ENCODE peak calls at places on chromosomes 2 and 18, in five cellular contexts. U, Q, Y, B and P are unnamed samples.

GRCh38 chr2:83596592-83597339 is 862.3 kb downstream of the SUCLG1 start:
- DNase-seq in U (no peak), Q (no peak), Y (peak), B (no peak), P (no peak)

GRCh38 chr2:233953106-233953801 is 36.1 kb downstream of the TRPM8 start:
- DNase-seq in U (no peak), Q (no peak), Y (no peak), B (no peak), P (no peak)

GRCh38 chr2:86047575-86048382 is 57.9 kb downstream of the POLR1A start:
- DNase-seq in U (no peak), Q (no peak), Y (no peak), B (no peak), P (no peak)

GRCh38 chr2:62478093-62478580 is 27.9 kb downstream of the TMEM17 start:
- DNase-seq in U (no peak), Q (no peak), Y (no peak), B (peak), P (no peak)

GRCh38 chr2:171515672-171516298 is 6.5 kb upstream of the CYBRD1 start:
- DNase-seq in U (peak), Q (no peak), Y (no peak), B (peak), P (no peak)

GRCh38 chr2:383888-384287 is 96.0 kb upstream of the ALKAL2 start:
- DNase-seq in U (no peak), Q (no peak), Y (no peak), B (no peak), P (no peak)

GRCh38 chr2:150234787-150235512 is 252.5 kb downstream of the RND3 start:
- DNase-seq in U (peak), Q (no peak), Y (peak), B (peak), P (no peak)

GRCh38 chr2:49616800-49617199 is 462.5 kb upstream of the FSHR start:
- DNase-seq in U (peak), Q (no peak), Y (no peak), B (no peak), P (peak)

GRCh38 chr18:58303363-58303762 is 259.3 kb downstream of the NEDD4L start:
- DNase-seq in U (no peak), Q (no peak), Y (no peak), B (no peak), P (no peak)

GRCh38 chr2:153770359-153770991 is 101.2 kb upstream of the GALNT13 start:
- DNase-seq in U (no peak), Q (no peak), Y (no peak), B (no peak), P (no peak)

GRCh38 chr2:196427996-196428634 is 211.4 kb upstream of the CCDC150 start:
- DNase-seq in U (no peak), Q (no peak), Y (no peak), B (no peak), P (no peak)

GRCh38 chr18:24659837-24660720 is 199.6 kb downstream of the HRH4 start:
- DNase-seq in U (no peak), Q (no peak), Y (no peak), B (peak), P (no peak)

GRCh38 chr2:159227467-159227866 is 59.0 kb downstream of the WDSUB1 start:
- DNase-seq in U (no peak), Q (no peak), Y (no peak), B (no peak), P (no peak)

GRCh38 chr2:42761554-42761953 is 2.4 kb downstream of the OXER1 start:
- DNase-seq in U (no peak), Q (no peak), Y (no peak), B (no peak), P (no peak)

GRCh38 chr2:4914551-4914950 is 777.6 kb upstream of the SOX11 start:
- DNase-seq in U (peak), Q (no peak), Y (no peak), B (no peak), P (peak)

GRCh38 chr18:78101091-78101490 is 851.4 kb downstream of the GALR1 start:
- DNase-seq in U (no peak), Q (no peak), Y (no peak), B (no peak), P (no peak)

GRCh38 chr2:69724540-69725159 is 17.3 kb upstream of the ANXA4 start:
- DNase-seq in U (peak), Q (peak), Y (no peak), B (peak), P (no peak)

GRCh38 chr18:32896781-32897547 is 124.1 kb upstream of the KLHL14 start:
- DNase-seq in U (no peak), Q (no peak), Y (no peak), B (no peak), P (no peak)

DNA sequence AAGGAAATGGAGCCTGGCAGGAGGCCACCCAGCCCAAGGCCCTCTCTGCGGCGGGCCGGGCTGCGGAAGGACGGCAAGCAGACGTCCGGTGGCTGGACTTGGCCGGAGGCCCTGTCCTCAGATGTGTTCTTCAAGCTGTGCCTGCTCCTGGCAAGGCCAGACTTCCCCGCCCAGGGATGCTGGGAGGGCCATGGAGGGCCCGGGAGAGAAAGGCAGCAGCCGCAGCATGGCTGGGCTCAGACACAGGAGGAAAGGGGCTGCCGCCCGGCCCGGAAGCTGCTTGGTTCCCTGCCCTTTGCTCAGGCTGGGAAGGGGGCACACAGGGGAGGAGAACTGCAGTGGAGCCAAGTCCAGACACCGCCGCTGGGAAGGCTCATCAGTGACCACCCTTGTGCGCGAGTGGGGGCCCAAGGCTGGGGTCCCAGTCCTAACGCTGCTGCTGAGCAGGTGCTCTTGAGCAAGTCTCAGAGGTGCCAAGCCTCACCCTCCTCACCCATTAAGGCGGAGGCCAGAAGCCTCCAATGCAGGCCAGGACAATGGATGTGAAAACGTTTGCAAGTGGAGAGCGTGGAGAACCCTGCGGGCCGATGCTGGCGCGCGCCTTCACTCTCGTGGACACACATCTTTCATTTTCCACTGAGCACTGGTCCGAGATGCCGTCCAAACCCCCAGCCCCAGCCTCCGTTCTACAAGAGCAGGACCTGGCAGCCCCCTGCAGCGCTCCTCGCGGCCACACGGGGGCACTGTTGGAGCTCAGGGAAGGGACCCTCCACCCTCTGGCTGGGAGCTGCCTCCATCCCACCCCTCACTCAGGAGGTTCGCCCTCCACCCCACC is 7.9 kb downstream of the CROCC2 start:
- DNase-seq in U (peak), Q (peak), Y (no peak), B (peak), P (no peak)
- TF ChIP-seq CTCF in U (peak), Q (peak), Y (peak), B (peak), P (peak)

DNA sequence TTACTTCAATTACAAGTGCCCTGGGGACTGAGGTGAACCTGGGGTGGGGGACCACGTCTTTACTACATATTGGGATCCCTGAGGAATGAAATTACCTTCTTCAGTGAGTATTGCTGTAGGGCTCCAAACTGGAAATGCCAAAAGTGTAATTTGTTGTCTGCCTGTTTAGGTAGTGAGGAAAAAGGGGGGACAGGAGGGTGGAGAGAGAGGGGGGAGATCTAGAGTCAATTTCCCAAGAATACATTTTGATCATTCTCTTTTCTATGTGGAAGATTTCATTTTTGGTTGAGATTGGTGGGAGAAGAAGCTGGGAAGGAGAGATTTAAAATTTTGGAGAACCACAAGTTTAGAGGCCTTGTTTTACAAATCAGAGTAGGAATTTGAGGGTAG is 101.1 kb downstream of the SPTBN1 start:
- DNase-seq in U (no peak), Q (no peak), Y (no peak), B (no peak), P (no peak)
- H3K4me3 ChIP-seq in U (peak), Q (peak), Y (no peak), B (no peak), P (peak)

DNA sequence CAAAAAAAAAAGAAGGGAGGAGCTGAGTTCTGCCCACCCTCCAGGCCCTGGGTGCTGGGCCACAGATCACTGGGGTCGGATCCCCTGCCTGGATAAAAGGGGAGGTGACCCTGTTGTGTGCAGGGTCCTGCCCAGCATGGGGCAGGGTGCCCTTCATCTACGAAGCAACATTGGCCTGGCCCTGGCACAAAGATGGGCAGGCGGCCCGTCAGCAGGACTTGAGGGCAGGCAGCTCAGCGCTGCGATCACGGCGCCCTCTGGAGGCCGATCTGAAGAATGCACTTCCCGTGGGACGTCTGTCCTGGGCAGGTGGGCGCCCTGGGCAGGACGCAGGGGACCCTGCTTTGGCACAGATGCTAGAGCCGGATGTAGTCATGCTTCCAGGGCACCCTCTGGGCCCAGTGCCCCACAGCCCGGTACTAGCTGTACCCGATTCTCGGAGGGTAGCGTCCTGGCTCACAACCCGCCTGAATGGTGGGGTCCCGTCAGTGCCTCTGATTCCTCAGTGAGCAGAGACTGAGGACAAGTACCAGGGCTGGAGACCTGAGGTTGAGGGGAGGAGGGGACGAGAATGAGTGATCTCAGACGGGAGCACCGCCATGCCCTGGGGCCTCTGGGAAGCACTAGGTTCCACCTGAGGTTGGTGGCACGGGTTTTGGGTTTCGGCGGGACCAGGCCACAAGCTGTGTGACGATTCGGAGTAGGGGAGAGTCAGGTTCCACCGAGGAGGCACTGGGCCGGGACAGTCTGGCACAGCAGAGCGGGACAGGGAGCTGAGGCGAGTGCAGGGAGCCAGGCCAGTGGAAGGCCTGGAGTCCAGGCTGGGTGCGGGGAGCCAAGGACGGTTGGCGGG is 18.0 kb downstream of the ARID5A start:
- DNase-seq in U (peak), Q (peak), Y (no peak), B (peak), P (no peak)
- TF ChIP-seq CTCF in U (peak), Q (peak), Y (peak), B (peak), P (peak)

GRCh38 chr18:63207154-63207790 is 112.3 kb downstream of the BCL2 start:
- DNase-seq in U (no peak), Q (no peak), Y (no peak), B (no peak), P (no peak)
- H3K4me3 ChIP-seq in U (no peak), Q (no peak), Y (no peak), B (no peak), P (no peak)

DNA sequence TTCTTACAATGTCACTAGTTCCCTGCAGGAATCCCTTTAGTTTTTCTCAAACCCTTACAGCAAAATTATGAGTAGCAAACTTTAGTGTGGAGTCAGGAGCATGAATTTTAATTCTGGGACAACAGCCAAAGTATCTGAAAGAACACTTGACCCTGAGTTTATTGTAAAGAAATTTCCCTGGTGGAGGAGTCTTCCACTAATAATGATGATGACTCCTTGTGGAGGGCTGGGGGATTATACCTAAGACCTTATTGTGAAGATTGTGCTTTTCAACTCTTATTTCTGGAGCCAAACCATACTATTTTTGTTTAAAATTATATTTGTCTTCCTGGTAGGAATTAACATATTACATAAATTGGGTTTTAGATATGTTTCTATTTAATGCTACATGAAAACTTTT is 217.0 kb downstream of the MYO3B start:
- DNase-seq in U (peak), Q (no peak), Y (no peak), B (no peak), P (no peak)
- TF ChIP-seq CTCF in U (peak), Q (no peak), Y (no peak), B (no peak), P (no peak)